ENCODE peak calls at places on chromosomes 6 and 20, in seven cellular contexts. One of them, this sample, is unnamed.

GRCh38 chr6:99013145-99013544 is 65.4 kb upstream of the FBXL4 start:
- DNase-seq in M059J: peak
- DNase-seq in nephron progenitor cell: no peak
- DNase-seq in stimulated activated CD8-positive, alpha-beta memory T cell treated with anti-CD3 and anti-CD28 coated beads, Interleukin-2, amount 100 ng/mL, for 1 hour: no peak
- DNase-seq in NCI-H1436 treated with DMSO at 0.1 percent for 48 hours: no peak
- DNase-seq in central memory CD4-positive, alpha-beta T cell: no peak
- DNase-seq in islet precursor cell: peak
- DNase-seq in this sample: no peak

GRCh38 chr6:81890846-81891245 is 138.4 kb upstream of the TENT5A start:
- DNase-seq in NCI-H1436 treated with DMSO at 0.1 percent for 48 hours: no peak
- DNase-seq in central memory CD4-positive, alpha-beta T cell: no peak
- DNase-seq in nephron progenitor cell: no peak
- DNase-seq in stimulated activated CD8-positive, alpha-beta memory T cell treated with anti-CD3 and anti-CD28 coated beads, Interleukin-2, amount 100 ng/mL, for 1 hour: no peak
- DNase-seq in M059J: peak
- DNase-seq in islet precursor cell: no peak
- DNase-seq in this sample: no peak

GRCh38 chr6:66103354-66103753 is 396.3 kb upstream of the EYS start:
- DNase-seq in nephron progenitor cell: no peak
- DNase-seq in central memory CD4-positive, alpha-beta T cell: no peak
- DNase-seq in stimulated activated CD8-positive, alpha-beta memory T cell treated with anti-CD3 and anti-CD28 coated beads, Interleukin-2, amount 100 ng/mL, for 1 hour: no peak
- DNase-seq in M059J: peak
- DNase-seq in NCI-H1436 treated with DMSO at 0.1 percent for 48 hours: peak
- DNase-seq in islet precursor cell: no peak
- DNase-seq in this sample: no peak

GRCh38 chr6:53752856-53753255 is 41.9 kb upstream of the LRRC1 start:
- DNase-seq in central memory CD4-positive, alpha-beta T cell: no peak
- DNase-seq in NCI-H1436 treated with DMSO at 0.1 percent for 48 hours: no peak
- DNase-seq in M059J: peak
- DNase-seq in islet precursor cell: no peak
- DNase-seq in stimulated activated CD8-positive, alpha-beta memory T cell treated with anti-CD3 and anti-CD28 coated beads, Interleukin-2, amount 100 ng/mL, for 1 hour: no peak
- DNase-seq in nephron progenitor cell: no peak
- DNase-seq in this sample: no peak

GRCh38 chr6:52016918-52017748 is 70.3 kb downstream of the PKHD1 start:
- DNase-seq in nephron progenitor cell: peak
- DNase-seq in islet precursor cell: peak
- DNase-seq in NCI-H1436 treated with DMSO at 0.1 percent for 48 hours: no peak
- DNase-seq in M059J: peak
- DNase-seq in stimulated activated CD8-positive, alpha-beta memory T cell treated with anti-CD3 and anti-CD28 coated beads, Interleukin-2, amount 100 ng/mL, for 1 hour: no peak
- DNase-seq in central memory CD4-positive, alpha-beta T cell: no peak
- DNase-seq in this sample: peak

GRCh38 chr6:19312291-19312978 is 524.7 kb upstream of the ID4 start:
- DNase-seq in NCI-H1436 treated with DMSO at 0.1 percent for 48 hours: no peak
- DNase-seq in central memory CD4-positive, alpha-beta T cell: no peak
- DNase-seq in islet precursor cell: peak
- DNase-seq in stimulated activated CD8-positive, alpha-beta memory T cell treated with anti-CD3 and anti-CD28 coated beads, Interleukin-2, amount 100 ng/mL, for 1 hour: no peak
- DNase-seq in nephron progenitor cell: no peak
- DNase-seq in M059J: no peak
- DNase-seq in this sample: peak

GRCh38 chr6:3026811-3027626 is 27.3 kb downstream of the NQO2 start:
- DNase-seq in NCI-H1436 treated with DMSO at 0.1 percent for 48 hours: no peak
- DNase-seq in central memory CD4-positive, alpha-beta T cell: peak
- DNase-seq in stimulated activated CD8-positive, alpha-beta memory T cell treated with anti-CD3 and anti-CD28 coated beads, Interleukin-2, amount 100 ng/mL, for 1 hour: no peak
- DNase-seq in islet precursor cell: no peak
- DNase-seq in nephron progenitor cell: no peak
- DNase-seq in M059J: no peak
- DNase-seq in this sample: no peak

GRCh38 chr6:119346450-119346849 is 3.1 kb downstream of the MAN1A1 start:
- DNase-seq in M059J: no peak
- DNase-seq in stimulated activated CD8-positive, alpha-beta memory T cell treated with anti-CD3 and anti-CD28 coated beads, Interleukin-2, amount 100 ng/mL, for 1 hour: no peak
- DNase-seq in NCI-H1436 treated with DMSO at 0.1 percent for 48 hours: no peak
- DNase-seq in nephron progenitor cell: no peak
- DNase-seq in central memory CD4-positive, alpha-beta T cell: no peak
- DNase-seq in islet precursor cell: no peak
- DNase-seq in this sample: no peak

GRCh38 chr6:39387785-39388184 is 65.3 kb upstream of the KCNK16 start:
- DNase-seq in islet precursor cell: no peak
- DNase-seq in M059J: peak
- DNase-seq in NCI-H1436 treated with DMSO at 0.1 percent for 48 hours: no peak
- DNase-seq in central memory CD4-positive, alpha-beta T cell: no peak
- DNase-seq in stimulated activated CD8-positive, alpha-beta memory T cell treated with anti-CD3 and anti-CD28 coated beads, Interleukin-2, amount 100 ng/mL, for 1 hour: no peak
- DNase-seq in nephron progenitor cell: no peak
- DNase-seq in this sample: no peak

GRCh38 chr6:1849686-1850580 is 240.2 kb downstream of the FOXC1 start:
- DNase-seq in islet precursor cell: no peak
- DNase-seq in nephron progenitor cell: no peak
- DNase-seq in central memory CD4-positive, alpha-beta T cell: no peak
- DNase-seq in NCI-H1436 treated with DMSO at 0.1 percent for 48 hours: no peak
- DNase-seq in stimulated activated CD8-positive, alpha-beta memory T cell treated with anti-CD3 and anti-CD28 coated beads, Interleukin-2, amount 100 ng/mL, for 1 hour: no peak
- DNase-seq in M059J: no peak
- DNase-seq in this sample: no peak

GRCh38 chr6:145247677-145248419 is 487.5 kb downstream of the EPM2A start:
- DNase-seq in NCI-H1436 treated with DMSO at 0.1 percent for 48 hours: no peak
- DNase-seq in central memory CD4-positive, alpha-beta T cell: no peak
- DNase-seq in M059J: peak
- DNase-seq in stimulated activated CD8-positive, alpha-beta memory T cell treated with anti-CD3 and anti-CD28 coated beads, Interleukin-2, amount 100 ng/mL, for 1 hour: no peak
- DNase-seq in islet precursor cell: no peak
- DNase-seq in nephron progenitor cell: no peak
- DNase-seq in this sample: no peak

GRCh38 chr20:52621401-52621800 is 350.8 kb upstream of the TSHZ2 start:
- DNase-seq in NCI-H1436 treated with DMSO at 0.1 percent for 48 hours: no peak
- DNase-seq in stimulated activated CD8-positive, alpha-beta memory T cell treated with anti-CD3 and anti-CD28 coated beads, Interleukin-2, amount 100 ng/mL, for 1 hour: no peak
- DNase-seq in central memory CD4-positive, alpha-beta T cell: no peak
- DNase-seq in islet precursor cell: no peak
- DNase-seq in nephron progenitor cell: no peak
- DNase-seq in M059J: no peak
- DNase-seq in this sample: no peak

GRCh38 chr6:145688493-145688905 is 46.8 kb downstream of the EPM2A start:
- DNase-seq in NCI-H1436 treated with DMSO at 0.1 percent for 48 hours: no peak
- DNase-seq in M059J: peak
- DNase-seq in stimulated activated CD8-positive, alpha-beta memory T cell treated with anti-CD3 and anti-CD28 coated beads, Interleukin-2, amount 100 ng/mL, for 1 hour: no peak
- DNase-seq in central memory CD4-positive, alpha-beta T cell: no peak
- DNase-seq in islet precursor cell: no peak
- DNase-seq in nephron progenitor cell: no peak
- DNase-seq in this sample: no peak

GRCh38 chr20:54643761-54644160 is 168.4 kb downstream of the DOK5 start:
- DNase-seq in M059J: peak
- DNase-seq in central memory CD4-positive, alpha-beta T cell: no peak
- DNase-seq in NCI-H1436 treated with DMSO at 0.1 percent for 48 hours: no peak
- DNase-seq in stimulated activated CD8-positive, alpha-beta memory T cell treated with anti-CD3 and anti-CD28 coated beads, Interleukin-2, amount 100 ng/mL, for 1 hour: no peak
- DNase-seq in nephron progenitor cell: no peak
- DNase-seq in islet precursor cell: peak
- DNase-seq in this sample: no peak

GRCh38 chr20:20939006-20939405 is 167.2 kb downstream of the LINC00237 start:
- DNase-seq in NCI-H1436 treated with DMSO at 0.1 percent for 48 hours: no peak
- DNase-seq in islet precursor cell: no peak
- DNase-seq in M059J: no peak
- DNase-seq in nephron progenitor cell: no peak
- DNase-seq in central memory CD4-positive, alpha-beta T cell: no peak
- DNase-seq in stimulated activated CD8-positive, alpha-beta memory T cell treated with anti-CD3 and anti-CD28 coated beads, Interleukin-2, amount 100 ng/mL, for 1 hour: no peak
- DNase-seq in this sample: no peak

GRCh38 chr6:75643173-75643572 is 41.5 kb downstream of the SENP6 start:
- DNase-seq in islet precursor cell: no peak
- DNase-seq in central memory CD4-positive, alpha-beta T cell: no peak
- DNase-seq in NCI-H1436 treated with DMSO at 0.1 percent for 48 hours: no peak
- DNase-seq in nephron progenitor cell: no peak
- DNase-seq in stimulated activated CD8-positive, alpha-beta memory T cell treated with anti-CD3 and anti-CD28 coated beads, Interleukin-2, amount 100 ng/mL, for 1 hour: no peak
- DNase-seq in M059J: no peak
- DNase-seq in this sample: no peak